ENCODE peak calls at places on chromosomes 13 and 19, in ten cellular contexts. P is fibroblast of lung, Q is stomach, R is body of pancreas, W is kidney, O is cardiac fibroblast, F is brain microvascular endothelial cell, T is thoracic aorta, S is MCF 10A, L is lower lobe of right lung. X is an unnamed sample.
A peak's percentile ranks its signal among the peaks of the same experiment; 100 is the strongest.

GRCh38 chr19:40889366-40889765 is 7.3 kb upstream of the CYP2A7 start:
- DNase-seq in L (no peak), T (no peak), Q (no peak), S (no peak), P (no peak), R (no peak), O (no peak), F (no peak), W (no peak), X (no peak)

GRCh38 chr13:75505327-75505726 is 23.4 kb upstream of the TBC1D4 start:
- DNase-seq in F (no peak), W (no peak), S (no peak), T (no peak), R (no peak), L (no peak), O (no peak), P (no peak), Q (no peak), X (no peak)

GRCh38 chr13:59976856-59977255 is 186.9 kb downstream of the DIAPH3 start:
- DNase-seq in O (no peak), W (no peak), Q (no peak), P (no peak), S (no peak), T (no peak), F (no peak), R (no peak), L (no peak), X (no peak)

GRCh38 chr13:22080832-22081231 is 410.0 kb downstream of the FGF9 start:
- DNase-seq in W (no peak), S (no peak), Q (no peak), O (no peak), P (no peak), L (no peak), F (no peak), T (no peak), R (no peak), X (no peak)

GRCh38 chr19:374183-374885 is 29.7 kb upstream of the MIER2 start:
- DNase-seq in F (no peak), Q (no peak), W (no peak), S (peak; percentile 41), O (no peak), T (no peak), L (no peak), R (no peak), P (no peak), X (no peak)

GRCh38 chr13:50636007-50636704 is 207.3 kb downstream of the DLEU7 start:
- DNase-seq in O (no peak), W (no peak), F (no peak), R (no peak), L (no peak), P (no peak), T (no peak), S (no peak), Q (no peak), X (no peak)

GRCh38 chr13:87094646-87095045 is 576.5 kb upstream of the SLITRK5 start:
- DNase-seq in W (no peak), F (no peak), S (peak; percentile 14), Q (no peak), T (no peak), P (no peak), O (no peak), R (no peak), L (no peak), X (no peak)

GRCh38 chr19:3163230-3163886 is 15.2 kb upstream of the S1PR4 start:
- DNase-seq in L (peak; percentile 85), F (peak; percentile 31), T (no peak), O (peak; percentile 63), W (peak; percentile 82), Q (peak; percentile 67), R (peak; percentile 58), P (peak; percentile 28), S (peak; percentile 66), X (peak; percentile 62)

GRCh38 chr19:47778954-47779351 is 450 bp downstream of the SELENOW start:
- DNase-seq in O (no peak), F (no peak), S (no peak), Q (no peak), T (no peak), P (peak; percentile 12), L (no peak), W (no peak), R (no peak), X (no peak)

GRCh38 chr13:63909726-63910125 is 2494.1 kb upstream of the PCDH20 start:
- DNase-seq in P (no peak), W (no peak), S (no peak), F (no peak), R (no peak), T (no peak), O (no peak), L (no peak), Q (no peak), X (no peak)

GRCh38 chr13:61170791-61171330 is 244.8 kb downstream of the PCDH20 start:
- DNase-seq in P (no peak), T (no peak), L (no peak), F (no peak), O (no peak), R (no peak), Q (no peak), S (peak; percentile 23), W (peak; percentile 31), X (no peak)

GRCh38 chr13:66659291-66660012 is 570.7 kb downstream of the PCDH9 start:
- DNase-seq in P (peak; percentile 43), F (no peak), O (peak; percentile 51), L (no peak), R (no peak), T (no peak), W (no peak), Q (no peak), S (no peak), X (no peak)

GRCh38 chr13:66663206-66663605 is 566.9 kb downstream of the PCDH9 start:
- DNase-seq in T (no peak), W (no peak), S (no peak), R (no peak), F (no peak), L (no peak), Q (no peak), O (no peak), P (no peak), X (no peak)

GRCh38 chr13:66657165-66657895 is 572.8 kb downstream of the PCDH9 start:
- DNase-seq in W (peak; percentile 50), Q (peak; percentile 80), P (peak; percentile 99), T (no peak), L (peak; percentile 53), O (peak; percentile 100), F (peak; percentile 99), S (peak; percentile 99), R (peak; percentile 55), X (no peak)

GRCh38 chr13:66660013-66660804 is 569.9 kb downstream of the PCDH9 start:
- DNase-seq in T (no peak), S (peak; percentile 27), L (no peak), W (no peak), Q (no peak), F (peak; percentile 62), P (peak; percentile 80), O (peak; percentile 89), R (no peak), X (no peak)

DNA sequence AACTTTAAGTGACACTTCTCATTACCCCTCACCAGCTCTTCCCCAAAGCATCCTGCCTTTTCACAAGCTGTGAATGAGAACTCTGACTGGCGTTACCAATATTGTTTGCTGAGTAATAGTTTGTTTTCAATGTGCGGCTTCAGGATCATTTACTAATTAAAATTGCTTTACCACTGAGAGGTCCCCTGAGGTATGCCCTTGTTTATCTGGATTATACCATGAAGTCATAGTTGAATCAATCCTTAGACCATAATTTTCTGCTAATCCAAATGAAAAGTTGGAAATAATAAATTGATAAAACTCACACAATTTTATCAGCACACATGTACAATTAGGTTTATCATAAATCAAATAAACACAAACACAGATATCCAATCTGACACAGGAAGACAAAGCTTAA is 568.8 kb downstream of the PCDH9 start:
- DNase-seq in T (no peak), O (no peak), F (no peak), W (no peak), S (no peak), L (no peak), Q (no peak), R (no peak), P (no peak), X (no peak)
- TF ChIP-seq CTCF in T (no peak), O (no peak), F (no peak), W (no peak), S (no peak), L (no peak), Q (no peak), R (no peak), P (no peak), X (no peak)

GRCh38 chr19:23817519-23817918 is 58.8 kb upstream of the ZNF681 start:
- DNase-seq in Q (peak; percentile 31), L (no peak), P (peak; percentile 14), F (peak; percentile 5), O (peak; percentile 36), S (peak; percentile 23), W (no peak), R (peak; percentile 18), T (no peak), X (no peak)
- TF ChIP-seq CTCF in Q (peak; percentile 32), L (no peak), P (peak; percentile 24), F (peak; percentile 61), O (peak; percentile 53), S (no peak), W (peak; percentile 46), R (no peak), T (no peak), X (peak; percentile 60)

DNA sequence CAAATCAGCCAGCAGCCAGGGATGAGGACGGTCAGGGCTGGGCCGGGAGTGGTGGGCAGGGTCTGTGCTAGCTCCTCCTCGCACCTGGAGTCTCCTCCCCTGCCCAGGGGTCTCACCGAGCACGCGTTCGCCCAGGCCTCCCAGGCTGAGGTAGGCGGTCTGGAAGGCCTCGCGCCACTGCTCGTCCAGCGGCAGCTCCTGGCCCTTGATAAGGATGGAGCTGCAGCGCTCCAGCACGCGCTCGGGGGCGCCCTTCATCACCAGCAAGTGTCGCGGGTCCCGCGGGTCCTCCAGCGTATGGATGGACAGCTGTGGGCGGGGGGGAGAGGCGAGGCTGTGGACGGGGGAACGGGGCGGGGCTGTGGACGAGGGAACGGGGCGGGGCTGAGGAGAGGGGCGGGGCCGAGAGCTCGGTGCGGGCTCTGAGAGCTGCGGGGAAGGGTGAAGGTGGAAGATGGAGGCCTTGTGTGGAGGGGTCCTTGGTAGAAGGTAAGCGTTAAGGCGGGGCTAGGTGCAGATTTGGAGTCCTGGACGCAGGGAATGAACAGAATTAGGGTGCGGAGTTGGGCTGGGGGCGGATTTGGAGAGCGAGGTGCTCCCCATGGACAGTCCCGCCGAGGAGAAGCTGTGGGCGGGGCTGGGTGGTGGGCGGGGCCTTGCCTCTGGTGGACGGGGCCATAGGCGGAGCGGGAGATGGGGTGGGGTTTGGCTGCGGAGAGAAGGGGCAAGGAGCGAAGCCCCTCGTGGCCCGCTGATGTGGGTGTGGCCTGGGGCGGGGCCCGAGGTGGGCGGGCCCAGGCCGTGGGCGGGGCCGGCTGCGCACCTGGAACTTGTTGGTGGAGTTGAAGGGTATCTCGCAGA is 5.7 kb downstream of the ATP4A start:
- DNase-seq in W (peak; percentile 83), T (no peak), P (peak; percentile 37), R (peak; percentile 85), O (peak; percentile 42), F (peak; percentile 51), L (peak; percentile 79), Q (peak; percentile 73), S (no peak), X (peak; percentile 84)
- TF ChIP-seq CTCF in W (no peak), T (no peak), P (no peak), R (no peak), O (no peak), F (peak; percentile 23), L (no peak), Q (no peak), S (no peak), X (no peak)

DNA sequence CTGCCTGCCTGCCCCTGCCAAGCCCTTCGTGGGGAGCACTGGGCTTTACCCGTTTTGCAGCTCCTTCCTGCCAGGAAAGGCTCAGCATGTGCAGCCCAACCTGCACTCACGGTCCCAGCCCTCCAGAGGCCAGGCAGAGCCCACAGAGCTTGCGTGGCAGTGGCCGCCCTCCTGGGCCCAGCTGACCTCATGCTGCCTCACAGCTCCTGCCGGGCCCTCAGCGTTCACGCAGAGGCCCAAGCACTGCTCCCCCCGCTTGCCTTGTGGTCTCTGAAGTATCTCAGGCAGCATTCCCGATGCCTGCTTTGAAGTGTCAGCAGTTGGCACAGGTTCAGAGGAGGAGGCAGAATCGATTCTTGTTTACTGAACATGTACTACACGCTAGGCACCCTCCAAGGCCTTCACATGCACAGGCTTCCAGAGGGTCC is 32.5 kb downstream of the CAPN12 start:
- DNase-seq in Q (no peak), P (peak; percentile 95), O (peak; percentile 96), W (no peak), T (no peak), F (peak; percentile 91), L (peak; percentile 73), R (no peak), S (no peak), X (no peak)
- TF ChIP-seq CTCF in Q (no peak), P (no peak), O (peak; percentile 22), W (no peak), T (no peak), F (peak; percentile 59), L (no peak), R (no peak), S (no peak), X (no peak)

X was measured in neural crest cell.